ENCODE peak calls at places on chromosomes 3 and 15, in ten cellular contexts. W is CD8-positive, alpha-beta T cell; R is psoas muscle; N is pancreas; Z is HL-60; Y is stomach; O is fibroblast of pulmonary artery; P is GM23338; F is tibial nerve; M is suprapubic skin. G is an unnamed sample.

GRCh38 chr15:51374131-51374530 is 32.7 kb downstream of the GLDN start:
- DNase-seq in F (no peak), P (no peak), O (no peak), Z (no peak), M (no peak), N (no peak), W (no peak), R (no peak), Y (no peak), G (no peak)

GRCh38 chr3:34106879-34107278 is 308.4 kb downstream of the PDCD6IP start:
- DNase-seq in O (peak; percentile 66), W (no peak), Z (peak; percentile 21), N (no peak), M (no peak), P (peak; percentile 80), Y (peak; percentile 43), R (no peak), F (no peak), G (peak; percentile 41)

GRCh38 chr3:45889278-45889833 is 3.0 kb downstream of the CCR9 start:
- DNase-seq in Y (no peak), R (no peak), N (no peak), P (no peak), F (no peak), Z (no peak), O (no peak), W (no peak), M (no peak), G (no peak)

GRCh38 chr3:141218204-141218603 is 13.4 kb upstream of the PXYLP1 start:
- DNase-seq in N (no peak), R (no peak), Y (no peak), F (no peak), P (no peak), M (no peak), Z (peak; percentile 15), W (no peak), O (no peak), G (no peak)

GRCh38 chr15:22819651-22820050 is 18.8 kb upstream of the NIPA2 start:
- DNase-seq in W (no peak), F (no peak), P (no peak), M (no peak), R (no peak), O (no peak), Z (no peak), Y (no peak), N (no peak), G (no peak)

GRCh38 chr3:12798559-12799179 is 2.2 kb downstream of the CAND2 start:
- DNase-seq in P (no peak), O (no peak), W (no peak), R (peak; percentile 91), F (no peak), N (no peak), Y (no peak), Z (no peak), M (no peak), G (no peak)

GRCh38 chr3:190826018-190826417 is 36.5 kb downstream of the GMNC start:
- DNase-seq in R (no peak), O (no peak), P (no peak), M (no peak), Y (no peak), Z (no peak), N (no peak), F (no peak), W (no peak), G (no peak)

GRCh38 chr3:133887951-133888703 is 7.6 kb downstream of the RAB6B start:
- DNase-seq in M (no peak), Y (peak; percentile 18), P (no peak), W (no peak), O (peak; percentile 14), F (no peak), Z (no peak), N (no peak), R (no peak), G (no peak)

GRCh38 chr3:177932750-177933660 is 603.2 kb upstream of the KCNMB2 start:
- DNase-seq in R (no peak), F (no peak), Y (no peak), Z (no peak), P (no peak), O (peak; percentile 53), N (no peak), M (no peak), W (no peak), G (peak; percentile 48)

GRCh38 chr3:177935008-177935407 is 601.2 kb upstream of the KCNMB2 start:
- DNase-seq in N (no peak), R (no peak), O (no peak), M (no peak), Y (no peak), W (no peak), Z (no peak), P (no peak), F (no peak), G (no peak)

GRCh38 chr3:177931346-177931745 is 604.9 kb upstream of the KCNMB2 start:
- DNase-seq in Y (no peak), O (no peak), N (no peak), P (no peak), W (no peak), Z (no peak), M (no peak), R (no peak), F (no peak), G (peak; percentile 81)

GRCh38 chr3:177932346-177932745 is 603.9 kb upstream of the KCNMB2 start:
- DNase-seq in P (no peak), Y (no peak), M (no peak), Z (no peak), O (peak; percentile 23), N (no peak), W (no peak), R (no peak), F (no peak), G (peak; percentile 87)

GRCh38 chr3:177934001-177934891 is 602.0 kb upstream of the KCNMB2 start:
- DNase-seq in N (peak; percentile 19), M (peak; percentile 78), Y (no peak), Z (no peak), W (no peak), R (peak; percentile 59), O (peak; percentile 85), P (peak; percentile 6), F (peak; percentile 26), G (peak; percentile 21)
- H3K4me3 ChIP-seq in N (no peak overlapping the region), M (no peak overlapping the region), Y (no peak overlapping the region), Z (no peak overlapping the region), W (no peak overlapping the region), R (no peak overlapping the region), O (no peak overlapping the region), P (no peak overlapping the region), F (no peak overlapping the region), G (no peak overlapping the region)

GRCh38 chr3:154753101-154753500 is 323.1 kb upstream of the GPR149 start:
- DNase-seq in W (no peak), Y (no peak), Z (no peak), N (no peak), F (no peak), O (no peak), R (no peak), P (no peak), M (no peak), G (no peak)

GRCh38 chr3:154759966-154760365 is 320.2 kb upstream of the MME start:
- DNase-seq in N (no peak), Y (no peak), M (no peak), O (no peak), R (no peak), Z (no peak), F (no peak), P (no peak), W (no peak), G (no peak)

DNA sequence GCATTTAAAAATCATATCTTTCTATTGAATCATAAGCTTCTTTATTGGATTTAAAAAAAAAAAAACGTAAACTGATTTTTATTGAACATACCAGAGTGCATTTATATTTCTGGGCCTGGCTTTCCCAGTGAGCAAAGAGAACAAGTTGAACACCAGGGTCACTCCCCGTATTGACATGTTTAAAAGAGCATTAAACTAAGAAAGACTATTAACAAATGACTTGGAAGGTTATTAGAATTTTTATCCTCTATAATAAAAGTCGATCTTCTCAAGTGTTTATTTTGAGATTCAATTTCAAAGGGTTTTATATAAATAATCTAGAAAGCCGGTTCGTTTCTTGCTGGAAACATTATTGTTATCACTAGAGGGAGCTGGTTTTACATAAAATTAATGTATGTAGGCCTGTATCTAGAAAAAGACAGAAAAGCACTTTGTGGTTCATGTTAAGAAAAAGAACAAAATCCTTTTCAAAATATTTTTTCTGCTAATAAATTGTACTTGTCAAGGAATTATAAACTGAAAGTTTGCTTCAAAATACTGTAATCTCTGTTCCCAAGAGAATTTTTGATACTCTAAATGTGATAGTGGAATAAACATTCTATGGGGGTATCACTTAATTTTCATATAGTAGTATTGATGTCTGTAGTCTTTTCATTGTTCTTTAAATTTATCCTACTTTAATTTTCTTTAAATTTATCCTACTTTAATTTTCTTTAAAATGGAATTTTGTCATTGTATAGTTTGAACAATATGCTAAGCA is 321.8 kb upstream of the MME start:
- DNase-seq in M (no peak), R (no peak), O (peak; percentile 62), Y (no peak), W (no peak), F (no peak), P (peak; percentile 25), N (no peak), Z (no peak), G (peak; percentile 65)
- TF ChIP-seq CTCF in M (no peak), R (peak; percentile 63), O (peak; percentile 45), Y (no peak), W (no peak), F (peak; percentile 58), P (no peak), N (no peak), Z (no peak), G (peak; percentile 78)

DNA sequence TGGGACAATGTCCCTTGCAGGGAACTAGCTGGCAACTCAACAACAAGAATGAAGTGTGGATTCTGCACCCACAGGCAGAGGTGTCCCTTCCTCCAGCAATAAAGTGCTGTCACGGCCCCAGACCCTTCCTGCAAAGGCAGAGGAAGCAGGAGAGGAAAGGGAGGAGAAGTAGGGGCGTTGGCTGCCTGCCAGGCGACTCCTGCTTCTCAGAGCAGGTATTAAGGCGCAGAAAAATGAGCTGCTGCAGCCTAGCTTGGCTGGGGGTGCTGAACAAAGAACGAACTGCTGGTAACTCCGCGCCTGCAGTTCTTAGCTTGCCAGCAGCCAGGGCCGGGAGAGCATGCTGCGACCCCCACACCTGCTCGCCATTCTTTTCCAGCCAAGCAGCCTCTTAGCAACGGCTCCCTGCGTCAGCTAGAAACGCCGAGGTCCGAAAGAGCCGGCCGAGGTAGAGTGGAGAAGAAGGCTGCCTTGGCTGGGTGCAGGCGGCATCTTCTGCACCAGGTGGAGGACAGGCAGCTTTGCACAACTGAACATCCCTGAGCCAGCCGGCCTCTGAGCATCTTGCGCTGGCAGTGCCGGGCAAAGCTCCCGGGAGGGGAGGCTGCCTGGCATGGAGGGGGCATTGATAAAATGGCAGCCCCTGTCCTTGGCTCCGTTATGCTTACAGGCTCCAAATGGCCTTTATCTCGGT is 296.0 kb downstream of the MEX3B start:
- DNase-seq in P (no peak), N (peak; percentile 50), F (no peak), M (no peak), Z (no peak), Y (no peak), O (no peak), R (no peak), W (no peak), G (no peak)
- H3K4me3 ChIP-seq in P (no peak overlapping the region), N (no peak overlapping the region), F (no peak overlapping the region), M (no peak overlapping the region), Z (no peak overlapping the region), Y (no peak overlapping the region), O (no peak overlapping the region), R (no peak overlapping the region), W (no peak overlapping the region), G (no peak overlapping the region)

GRCh38 chr3:58630710-58631092 is 35.9 kb downstream of the FAM3D start:
- DNase-seq in W (no peak), Y (no peak), Z (no peak), M (no peak), O (no peak), R (no peak), F (no peak), P (no peak), N (no peak), G (no peak)

GRCh38 chr3:58627941-58628340 is 38.6 kb downstream of the FAM3D start:
- DNase-seq in Y (no peak), R (no peak), O (no peak), P (no peak), W (no peak), Z (no peak), N (no peak), F (no peak), M (no peak), G (no peak)

GRCh38 chr3:58630081-58630709 is 36.4 kb downstream of the FAM3D start:
- DNase-seq in W (peak; percentile 16), P (peak; percentile 93), Z (peak; percentile 18), Y (peak; percentile 66), N (no peak), R (no peak), F (peak; percentile 85), O (peak; percentile 73), M (peak; percentile 82), G (peak; percentile 83)

GRCh38 chr3:58628823-58629562 is 37.6 kb downstream of the FAM3D start:
- DNase-seq in N (no peak), R (peak; percentile 72), W (no peak), F (peak; percentile 91), M (no peak), Z (no peak), P (no peak), O (peak; percentile 97), Y (no peak), G (peak; percentile 97)

DNA sequence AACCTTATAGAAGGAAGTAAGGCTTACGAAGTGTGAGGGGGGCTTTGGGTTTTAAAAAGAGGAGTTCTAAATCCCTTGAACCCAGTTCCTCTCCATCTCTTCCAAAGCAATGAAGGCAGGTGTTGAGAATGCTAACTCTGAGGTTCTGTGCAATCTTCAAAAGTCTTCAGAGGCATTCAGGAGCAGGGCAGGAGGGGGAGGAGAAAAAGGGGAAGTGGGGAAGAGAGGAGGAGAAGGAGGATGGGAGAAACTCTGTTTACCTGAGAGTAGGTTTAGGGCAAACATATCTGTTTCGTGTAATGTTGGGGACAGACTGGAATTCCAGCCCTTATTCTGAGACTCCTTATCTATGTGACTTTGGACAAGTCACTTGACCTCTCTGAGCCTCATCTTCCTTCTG is 36.9 kb downstream of the FAM3D start:
- DNase-seq in N (no peak), Z (no peak), F (no peak), W (no peak), M (no peak), R (no peak), Y (no peak), O (no peak), P (no peak), G (no peak)
- TF ChIP-seq CTCF in N (no peak), Z (no peak), F (no peak), W (no peak), M (no peak), R (no peak), Y (no peak), O (no peak), P (no peak), G (no peak)